ENCODE peak calls at places on chromosomes 2 and 18, in four cellular contexts. One of them, this sample, is unnamed.

GRCh38 chr2:201950606-201951005 is 83.0 kb upstream of the FZD7 start:
- DNase-seq in AG04450: no peak
- DNase-seq in AG09319: no peak
- DNase-seq in NCI-H460: no peak
- DNase-seq in this sample: no peak

GRCh38 chr2:38981670-38982357 is 92.1 kb downstream of the ARHGEF33 start:
- DNase-seq in NCI-H460: no peak
- DNase-seq in AG04450: no peak
- DNase-seq in AG09319: no peak
- DNase-seq in this sample: no peak

GRCh38 chr2:69216535-69217332 is 170.3 kb downstream of the GFPT1 start:
- DNase-seq in NCI-H460: no peak
- DNase-seq in AG09319: no peak
- DNase-seq in AG04450: no peak
- DNase-seq in this sample: no peak

GRCh38 chr2:42962521-42962953 is 170.2 kb upstream of the HAAO start:
- DNase-seq in NCI-H460: no peak
- DNase-seq in AG04450: no peak
- DNase-seq in AG09319: no peak
- DNase-seq in this sample: no peak

GRCh38 chr2:224938670-224939309 is 103.5 kb downstream of the DOCK10 start:
- DNase-seq in NCI-H460: no peak
- DNase-seq in AG04450: peak
- DNase-seq in AG09319: no peak
- DNase-seq in this sample: no peak

GRCh38 chr18:26406294-26406693 is 142.1 kb downstream of the KCTD1 start:
- DNase-seq in AG04450: no peak
- DNase-seq in AG09319: no peak
- DNase-seq in NCI-H460: no peak
- DNase-seq in this sample: no peak

GRCh38 chr2:85744771-85745601 is 8.8 kb upstream of the ATOH8 start:
- DNase-seq in NCI-H460: no peak
- DNase-seq in AG09319: no peak
- DNase-seq in AG04450: no peak
- DNase-seq in this sample: peak

GRCh38 chr18:58541789-58542425 is 87.0 kb downstream of the ALPK2 start:
- DNase-seq in AG04450: peak
- DNase-seq in NCI-H460: peak
- DNase-seq in AG09319: peak
- DNase-seq in this sample: no peak

GRCh38 chr2:212659441-212659840 is 120.8 kb upstream of the ERBB4 start:
- DNase-seq in NCI-H460: no peak
- DNase-seq in AG09319: no peak
- DNase-seq in AG04450: no peak
- DNase-seq in this sample: no peak

GRCh38 chr2:10768063-10768507 is 44.5 kb downstream of the PDIA6 start:
- DNase-seq in AG09319: no peak
- DNase-seq in AG04450: no peak
- DNase-seq in NCI-H460: no peak
- DNase-seq in this sample: no peak

GRCh38 chr2:36326286-36326685 is 29.3 kb upstream of the CRIM1 start:
- DNase-seq in AG04450: no peak
- DNase-seq in NCI-H460: no peak
- DNase-seq in AG09319: no peak
- DNase-seq in this sample: no peak

GRCh38 chr2:232419245-232420072 is 12.8 kb downstream of the ALPG start:
- DNase-seq in AG04450: no peak
- DNase-seq in NCI-H460: no peak
- DNase-seq in AG09319: no peak
- DNase-seq in this sample: no peak

GRCh38 chr2:234060236-234060635 is 9.7 kb downstream of the SPP2 start:
- DNase-seq in NCI-H460: no peak
- DNase-seq in AG09319: no peak
- DNase-seq in AG04450: no peak
- DNase-seq in this sample: no peak